ENCODE peak calls at places on chromosome 1, in four cellular contexts. G, Z, S and W are unnamed samples.

GRCh38 chr1:167687919-167688519 is 33.8 kb upstream of the MPZL1 start:
- DNase-seq in S (no peak), G (peak; percentile 42), Z (no peak), W (peak; percentile 77)

GRCh38 chr1:160115545-160116276 is at the start of gene ATP1A2:
- DNase-seq in S (no peak), G (no peak), Z (peak; percentile 91), W (no peak)

GRCh38 chr1:235932090-235932510 is 65.4 kb upstream of the LYST start:
- DNase-seq in Z (no peak), G (no peak), S (no peak), W (no peak)

GRCh38 chr1:181513786-181514297 is 30.5 kb downstream of the CACNA1E start:
- DNase-seq in S (no peak), G (peak; percentile 26), Z (no peak), W (no peak)

GRCh38 chr1:36092798-36093185 is 4.1 kb downstream of the ADPRS start:
- DNase-seq in S (no peak), Z (peak; percentile 58), G (no peak), W (no peak)

GRCh38 chr1:165444897-165445370 is at the start of gene RXRG:
- DNase-seq in S (no peak), Z (no peak), G (no peak), W (peak; percentile 60)

GRCh38 chr1:47533176-47534039 is 95.6 kb downstream of the FOXD2 start:
- DNase-seq in S (no peak), Z (peak; percentile 83), G (peak; percentile 82), W (peak; percentile 34)

GRCh38 chr1:76124196-76124595 is 49.6 kb downstream of the ST6GALNAC3 start:
- DNase-seq in Z (no peak), S (no peak), G (no peak), W (no peak)

GRCh38 chr1:6080469-6080868 is 34.8 kb downstream of the KCNAB2 start:
- DNase-seq in Z (no peak), S (no peak), G (no peak), W (no peak)

GRCh38 chr1:23421752-23422312 is 2.7 kb downstream of the TCEA3 start:
- DNase-seq in G (no peak), Z (no peak), S (no peak), W (peak; percentile 64)

GRCh38 chr1:30798389-30798951 is 40.9 kb upstream of the LAPTM5 start:
- DNase-seq in Z (peak; percentile 78), G (no peak), S (no peak), W (peak; percentile 47)

GRCh38 chr1:223707270-223708000 is 4.9 kb upstream of the CAPN2 start:
- DNase-seq in G (peak; percentile 100), Z (peak; percentile 90), S (peak; percentile 70), W (peak; percentile 79)

GRCh38 chr1:21645550-21645949 is 23.6 kb downstream of the RAP1GAP start:
- DNase-seq in Z (no peak), S (no peak), G (no peak), W (no peak)
- H3K4me1 ChIP-seq in Z (no peaks in the 10 kb centered on the region), S (no peaks in the 10 kb centered on the region), G (no peaks in the 10 kb centered on the region), W (peaks cover 30% of the 10 kb centered on the region)

GRCh38 chr1:54487571-54488050 is 60.4 kb upstream of the ACOT11 start:
- DNase-seq in S (peak; percentile 64), G (no peak), Z (peak; percentile 76), W (peak; percentile 50)

GRCh38 chr1:54488065-54488750 is 59.8 kb upstream of the ACOT11 start:
- DNase-seq in Z (peak; percentile 96), G (peak; percentile 65), S (peak; percentile 96), W (peak; percentile 96)

GRCh38 chr1:54485417-54485816 is 62.6 kb upstream of the ACOT11 start:
- DNase-seq in Z (no peak), S (no peak), G (no peak), W (no peak)

GRCh38 chr1:54488831-54489626 is 59.0 kb upstream of the ACOT11 start:
- DNase-seq in S (peak; percentile 90), G (peak; percentile 40), Z (peak; percentile 90), W (peak; percentile 80)

GRCh38 chr1:54486864-54487263 is 61.2 kb upstream of the ACOT11 start:
- DNase-seq in G (no peak), S (no peak), Z (no peak), W (no peak)
- H3K27ac ChIP-seq in G (no peak overlapping the region), S (peak overlapping the region; percentile 81), Z (peak overlapping the region; percentile 99), W (no peak overlapping the region)

GRCh38 chr1:233316473-233316872 is 11.1 kb upstream of the MAP3K21 start:
- DNase-seq in G (no peak), Z (no peak), S (no peak), W (no peak)
- H3K36me3 ChIP-seq in G (no peaks in the 10 kb centered on the region), Z (no peaks in the 10 kb centered on the region), S (no peaks in the 10 kb centered on the region), W (no peaks in the 10 kb centered on the region)

GRCh38 chr1:17561252-17561558 is 21.7 kb downstream of the ARHGEF10L start:
- DNase-seq in S (no peak), G (no peak), Z (peak; percentile 93), W (no peak)
- H3K4me1 ChIP-seq in S (peaks cover 7% of the 10 kb centered on the region), G (peaks cover 19% of the 10 kb centered on the region), Z (no peaks in the 10 kb centered on the region), W (peaks cover 80% of the 10 kb centered on the region)

DNA sequence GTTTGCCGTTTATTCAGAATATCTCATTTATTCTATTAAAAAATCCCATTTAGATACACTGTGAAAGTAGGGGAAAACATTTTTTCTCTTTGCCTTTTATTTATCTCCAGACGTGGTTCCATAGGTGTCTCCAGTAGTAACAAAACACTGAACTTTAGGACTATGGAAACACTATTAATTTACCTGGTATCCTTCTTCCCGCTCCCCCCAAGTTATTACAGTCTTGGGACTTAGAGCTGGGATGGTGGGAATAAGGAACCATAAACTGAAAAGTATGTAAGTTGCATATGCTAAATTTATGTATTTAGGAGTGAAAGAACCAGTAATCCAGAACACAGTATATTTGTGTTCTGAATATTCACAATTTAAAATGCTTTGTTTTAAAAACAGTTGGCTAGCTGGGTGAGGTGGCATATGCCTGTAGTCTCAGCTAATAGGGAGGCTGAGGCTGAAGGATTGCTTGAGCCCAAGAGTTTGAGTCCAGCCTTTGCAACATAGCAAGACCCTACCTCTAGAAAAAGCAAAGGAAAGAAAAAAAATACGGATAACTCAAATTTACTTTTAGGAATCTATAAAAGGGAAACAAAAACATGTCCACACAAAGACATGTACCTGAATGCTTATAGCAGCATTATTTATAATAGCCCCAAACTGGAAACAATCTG is 3.1 kb downstream of the DNAJB4 start:
- DNase-seq in S (no peak), Z (no peak), G (no peak), W (no peak)
- H3K27ac ChIP-seq in S (no peak overlapping the region), Z (peak overlapping the region; percentile 90), G (no peak overlapping the region), W (peak overlapping the region; percentile 88)

DNA sequence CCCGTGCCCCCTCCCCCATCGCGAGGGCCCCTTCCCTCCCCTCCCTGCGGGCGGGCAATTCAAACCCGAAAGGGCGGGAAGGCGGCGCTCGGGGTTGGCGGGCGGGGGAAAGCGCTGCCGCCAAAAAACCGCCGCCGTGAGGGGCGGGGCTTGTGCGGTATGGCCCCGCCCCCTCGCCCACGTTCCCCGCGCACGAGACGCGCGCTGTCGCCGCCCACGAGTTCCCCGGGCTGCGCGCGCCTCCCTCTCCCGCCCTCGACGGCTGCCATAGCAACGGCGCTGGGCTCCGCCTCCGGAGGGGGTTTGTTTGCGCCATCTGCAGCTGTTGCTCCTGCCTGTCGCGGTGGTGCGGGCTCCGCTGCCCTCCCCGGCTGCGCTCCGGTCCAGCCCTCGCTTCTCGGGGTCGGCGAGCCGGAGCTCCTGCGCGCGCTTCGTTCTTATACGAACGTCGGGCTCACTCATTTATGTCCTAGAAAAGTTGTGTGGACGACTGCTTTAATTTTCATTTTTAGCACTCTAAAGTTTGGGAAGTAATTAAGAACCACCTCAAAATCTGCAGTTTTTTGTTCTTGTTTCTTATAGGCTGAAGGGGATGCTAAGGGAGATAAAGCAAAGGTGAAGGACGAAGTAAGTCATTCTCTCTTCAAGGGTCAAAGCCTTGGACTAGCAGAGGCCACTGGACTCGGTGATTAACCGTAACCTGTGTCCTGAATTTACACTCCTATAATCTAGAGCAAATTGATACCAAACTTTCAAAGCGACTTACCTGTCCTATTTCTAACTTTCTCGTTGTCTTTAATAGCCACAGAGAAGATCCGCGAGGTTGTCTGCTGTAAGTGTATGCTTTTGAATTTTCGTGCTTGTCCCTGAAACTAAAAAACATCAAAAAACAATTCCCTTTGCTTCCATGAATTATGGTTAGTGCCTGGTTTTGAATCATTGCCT is 933 bp downstream of the HMGN2 start:
- DNase-seq in S (peak; percentile 97), Z (peak; percentile 98), G (peak; percentile 73), W (peak; percentile 97)
- H3K36me3 ChIP-seq in S (peaks cover 50% of the 10 kb centered on the region), Z (peaks cover 36% of the 10 kb centered on the region), G (peaks cover 30% of the 10 kb centered on the region), W (no peaks in the 10 kb centered on the region)

GRCh38 chr1:153366261-153366660 is 8.6 kb downstream of the S100A9 start:
- DNase-seq in Z (peak; percentile 19), G (no peak), S (no peak), W (no peak)
- H3K4me1 ChIP-seq in Z (no peaks in the 10 kb centered on the region), G (no peaks in the 10 kb centered on the region), S (no peaks in the 10 kb centered on the region), W (no peaks in the 10 kb centered on the region)

GRCh38 chr1:40789675-40790430 is 6.3 kb downstream of the KCNQ4 start:
- DNase-seq in G (no peak), Z (no peak), S (no peak), W (no peak)
- H3K27ac ChIP-seq in G (no peak overlapping the region), Z (peak overlapping the region; percentile 54), S (no peak overlapping the region), W (no peak overlapping the region)